ENCODE peak calls at places on chromosomes 3 and 15, in four cellular contexts. H, I, N and J are unnamed samples.

GRCh38 chr3:84304214-84304613 is 654.6 kb upstream of the CADM2 start:
- DNase-seq in H (no peak), I (no peak), N (no peak), J (no peak)

GRCh38 chr15:67542192-67542461 is 376 bp upstream of the MAP2K5 start:
- DNase-seq in H (no peak), I (no peak), N (no peak), J (no peak)

GRCh38 chr15:50315814-50316630 is 39.0 kb downstream of the GABPB1 start:
- DNase-seq in H (peak), I (no peak), N (peak), J (peak)

GRCh38 chr3:169241575-169241927 is 422.0 kb downstream of the MECOM start:
- DNase-seq in H (no peak), I (no peak), N (no peak), J (no peak)

GRCh38 chr3:152474585-152474984 is 205.9 kb downstream of the MBNL1 start:
- DNase-seq in H (peak), I (no peak), N (peak), J (peak)

GRCh38 chr15:48657891-48658591 is 12.5 kb upstream of the FBN1 start:
- DNase-seq in H (no peak), I (no peak), N (no peak), J (no peak)

GRCh38 chr3:50251220-50251619 is 15.2 kb downstream of the GNAI2 start:
- DNase-seq in H (no peak), I (peak), N (no peak), J (no peak)

GRCh38 chr15:73341886-73342600 is 26.7 kb downstream of the HCN4 start:
- DNase-seq in H (no peak), I (no peak), N (no peak), J (no peak)

GRCh38 chr3:158352551-158352950 is 218.4 kb upstream of the MLF1 start:
- DNase-seq in H (no peak), I (no peak), N (no peak), J (no peak)

GRCh38 chr15:67146875-67147381 is 81.5 kb downstream of the SMAD3 start:
- DNase-seq in H (no peak), I (no peak), N (peak), J (no peak)

DNA sequence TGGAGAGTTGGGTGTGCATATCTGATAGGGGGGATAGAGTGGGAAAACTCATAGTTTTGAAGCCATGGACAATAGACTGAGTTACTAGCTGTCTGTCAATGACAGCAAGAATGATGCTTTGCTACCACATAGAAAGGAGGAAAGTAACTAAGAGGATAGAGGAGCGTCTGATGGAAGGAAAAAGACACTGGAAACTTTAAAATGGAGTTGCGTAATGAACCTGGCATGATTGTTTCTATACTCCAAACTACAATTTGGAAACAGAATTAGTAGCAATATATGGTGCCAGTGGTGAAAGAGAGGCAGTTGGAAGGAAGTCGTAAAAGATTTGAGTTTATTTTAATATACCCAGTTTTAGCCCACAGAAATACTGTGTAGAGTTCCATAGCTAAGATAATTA is 163.6 kb downstream of the TUSC7 start:
- DNase-seq in H (no peak), I (no peak), N (no peak), J (no peak)
- H3K4me3 ChIP-seq in H (no peak), I (no peak), N (no peak), J (no peak)

GRCh38 chr3:146503459-146504202 is 34.3 kb upstream of the PLSCR2 start:
- DNase-seq in H (peak), I (no peak), N (peak), J (peak)
- TF ChIP-seq TCF7L2 in H (no peak), I (no peak), N (no peak), J (no peak)

DNA sequence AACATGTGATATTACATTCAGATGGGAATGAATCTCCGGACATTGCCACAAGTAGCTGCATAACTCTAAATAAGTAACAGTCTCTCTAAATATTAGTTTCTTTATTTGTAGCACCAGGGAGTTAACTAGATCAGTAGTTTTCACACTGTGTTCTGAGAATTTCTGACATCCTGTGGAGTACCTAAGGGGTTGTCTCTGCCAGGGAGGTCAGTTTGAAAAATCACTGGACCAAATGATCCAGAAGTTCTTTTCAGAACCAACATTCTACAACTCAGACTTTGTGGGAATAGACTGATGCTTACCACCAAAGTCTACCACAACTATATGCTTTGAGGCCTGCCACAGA is 9.0 kb upstream of the ILDR1 start:
- DNase-seq in H (no peak), I (no peak), N (no peak), J (no peak)
- H3K4me3 ChIP-seq in H (no peak), I (no peak), N (no peak), J (no peak)

GRCh38 chr3:39088456-39088855 is 19.0 kb downstream of the GORASP1 start:
- DNase-seq in H (no peak), I (no peak), N (no peak), J (no peak)

GRCh38 chr3:39086066-39086657 is 21.3 kb downstream of the GORASP1 start:
- DNase-seq in H (no peak), I (no peak), N (no peak), J (no peak)

GRCh38 chr3:39090922-39091321 is 16.5 kb downstream of the GORASP1 start:
- DNase-seq in H (no peak), I (no peak), N (no peak), J (no peak)

GRCh38 chr3:39088889-39089288 is 18.5 kb downstream of the GORASP1 start:
- DNase-seq in H (no peak), I (no peak), N (no peak), J (no peak)
- TF ChIP-seq TCF7L2 in H (no peak), I (no peak), N (no peak), J (no peak)

DNA sequence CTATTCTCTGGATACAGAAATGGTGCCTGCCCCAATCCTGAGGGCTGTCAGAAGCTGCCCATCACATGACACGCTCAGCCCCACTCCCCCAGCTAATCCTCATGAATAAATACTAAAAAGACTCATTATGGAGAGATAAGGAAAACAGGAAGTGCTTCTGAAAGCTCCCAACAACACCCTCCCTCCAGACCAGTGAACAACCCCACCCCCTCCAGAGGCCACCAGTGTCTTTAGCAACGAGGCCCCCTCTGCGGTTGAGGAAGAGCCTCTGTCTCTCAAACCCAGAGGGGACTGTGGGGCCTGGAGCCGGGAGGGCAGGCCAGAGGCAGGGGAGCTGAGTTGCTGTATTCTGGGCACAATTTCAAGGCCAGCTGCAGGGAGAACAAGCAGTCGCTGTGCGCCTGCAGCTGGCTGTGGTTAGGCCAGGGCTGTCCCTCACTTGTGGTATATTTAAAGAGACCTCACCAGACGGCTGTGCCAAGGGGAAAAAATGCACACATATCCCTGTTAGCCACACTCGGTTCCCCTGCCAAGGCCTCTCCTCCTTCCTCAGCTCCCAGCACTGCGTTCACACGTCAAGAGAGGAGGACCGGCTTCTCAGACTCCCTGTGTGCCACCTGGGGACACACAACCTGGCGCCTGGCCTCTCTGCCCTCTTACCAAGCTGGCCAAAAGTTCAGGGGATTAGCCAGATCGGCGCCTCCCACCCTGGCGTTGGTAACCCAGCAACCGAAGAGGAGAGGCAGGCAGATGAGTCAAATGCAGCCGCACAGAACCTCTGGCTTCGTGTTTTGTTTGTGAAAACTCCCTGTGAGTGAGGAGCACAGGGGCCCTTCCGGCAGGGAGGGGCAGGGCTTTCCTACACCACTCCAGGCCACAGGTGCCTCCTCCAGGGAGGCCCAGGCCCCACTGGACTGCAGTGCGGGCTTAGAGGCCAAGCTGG is 101.2 kb upstream of the ETV5 start:
- DNase-seq in H (no peak), I (peak), N (peak), J (no peak)
- H3K4me3 ChIP-seq in H (no peak), I (no peak), N (peak), J (no peak)

GRCh38 chr3:122931636-122932035 is 95.9 kb downstream of the SEMA5B start:
- DNase-seq in H (no peak), I (no peak), N (peak), J (no peak)
- TF ChIP-seq TCF7L2 in H (no peak), I (no peak), N (no peak), J (no peak)

GRCh38 chr3:187504435-187504834 is 136.2 kb downstream of the RTP4 start:
- DNase-seq in H (no peak), I (no peak), N (no peak), J (no peak)
- H3K4me3 ChIP-seq in H (no peak), I (no peak), N (no peak), J (no peak)

DNA sequence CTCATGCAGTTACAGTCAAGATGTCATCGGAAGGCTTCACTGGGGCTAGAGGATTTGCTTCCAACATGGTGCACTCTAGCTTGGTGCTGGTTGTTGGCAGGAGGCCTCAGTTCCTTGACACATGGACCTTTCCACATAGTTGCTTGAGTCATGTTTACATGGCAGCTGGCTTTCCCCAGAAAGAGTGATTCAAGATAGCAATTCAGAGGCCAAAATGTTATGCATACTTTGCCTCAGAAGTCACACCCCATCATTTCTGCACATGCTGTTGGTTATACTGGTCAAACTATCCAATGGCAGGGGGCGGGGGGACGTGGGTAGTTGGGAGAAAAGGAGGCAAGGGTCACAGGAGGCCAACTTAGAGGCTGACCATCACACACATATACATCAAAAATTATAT is 58.7 kb downstream of the FOXB1 start:
- DNase-seq in H (no peak), I (no peak), N (no peak), J (no peak)
- TF ChIP-seq TCF7L2 in H (no peak), I (no peak), N (no peak), J (no peak)